ENCODE peak calls at places on chromosomes 3 and 15, in four cellular contexts. R is A172, T is head of caudate nucleus, O is nucleus accumbens. U is an unnamed sample.

GRCh38 chr3:85148056-85148455 is 189.3 kb downstream of the CADM2 start:
- DNase-seq in R (no peak), O (no peak), T (no peak), U (no peak)

GRCh38 chr3:195129644-195130492 is 141.1 kb downstream of the XXYLT1 start:
- DNase-seq in R (no peak), T (no peak), O (no peak), U (no peak)

GRCh38 chr3:40237892-40238571 is 71.5 kb upstream of the EIF1B start:
- DNase-seq in O (no peak), T (peak), R (peak), U (peak)

GRCh38 chr3:86109434-86109833 is 881.5 kb downstream of the VGLL3 start:
- DNase-seq in R (no peak), O (no peak), T (no peak), U (no peak)

GRCh38 chr15:52528465-52529288 is at the start of gene MYO5A:
- DNase-seq in T (peak), R (peak), O (peak), U (peak)

GRCh38 chr3:104909188-104909587 is 457.5 kb upstream of the ALCAM start:
- DNase-seq in R (peak), T (no peak), O (no peak), U (no peak)

GRCh38 chr15:25597576-25597975 is 158.8 kb upstream of the UBE3A start:
- DNase-seq in O (no peak), R (no peak), T (no peak), U (no peak)

GRCh38 chr3:177370396-177370795 is 173.1 kb upstream of the TBL1XR1 start:
- DNase-seq in O (no peak), R (no peak), T (no peak), U (no peak)

GRCh38 chr3:126083511-126083912 is 412 bp downstream of the SLC41A3 start:
- DNase-seq in T (peak), O (no peak), R (peak), U (peak)

GRCh38 chr3:74079961-74080562 is 455.3 kb upstream of the PDZRN3 start:
- DNase-seq in T (no peak), R (no peak), O (no peak), U (no peak)

GRCh38 chr3:149489060-149489690 is 14.7 kb downstream of the TM4SF4 start:
- DNase-seq in O (no peak), R (no peak), T (no peak), U (peak)